ENCODE peak calls at places on chromosomes 7 and 10, in ten cellular contexts. P is neural progenitor cell; X is ovary; Q is cardiac muscle cell; D is right cardiac atrium; O is GM23248; Y is kidney; B is CD8-positive, alpha-beta T cell; J is PC-9; H is PC-3. F is an unnamed sample.

GRCh38 chr10:37488792-37489657 is 363.6 kb downstream of the ANKRD30A start:
- DNase-seq in P (no peak), X (no peak), Q (no peak), D (no peak), O (peak), Y (no peak), B (no peak), J (no peak), H (peak), F (peak)

GRCh38 chr10:62866451-62866850 is 50.3 kb upstream of the EGR2 start:
- DNase-seq in P (no peak), X (no peak), Q (peak), D (no peak), O (peak), Y (no peak), B (no peak), J (no peak), H (peak), F (no peak)

GRCh38 chr7:151381333-151382078 is 28.3 kb downstream of the WDR86 start:
- DNase-seq in P (peak), X (no peak), Q (peak), D (no peak), O (peak), Y (peak), B (peak), J (no peak), H (no peak), F (no peak)

GRCh38 chr10:70461397-70462348 is 16.9 kb upstream of the PALD1 start:
- DNase-seq in P (peak), X (peak), Q (peak), D (peak), O (peak), Y (peak), B (peak), J (no peak), H (peak), F (no peak)

GRCh38 chr7:2796358-2797352 is 47.5 kb downstream of the GNA12 start:
- DNase-seq in P (no peak), X (peak), Q (peak), D (peak), O (peak), Y (no peak), B (no peak), J (no peak), H (no peak), F (no peak)

GRCh38 chr10:20254078-20254477 is 437.8 kb downstream of the PLXDC2 start:
- DNase-seq in P (no peak), X (no peak), Q (peak), D (no peak), O (no peak), Y (no peak), B (no peak), J (no peak), H (no peak), F (no peak)

GRCh38 chr7:94301024-94301588 is 93.6 kb upstream of the COL1A2 start:
- DNase-seq in P (peak), X (peak), Q (peak), D (peak), O (peak), Y (peak), B (no peak), J (peak), H (peak), F (peak)

GRCh38 chr10:33248638-33249037 is 85.8 kb downstream of the NRP1 start:
- DNase-seq in P (no peak), X (no peak), Q (peak), D (no peak), O (peak), Y (no peak), B (no peak), J (peak), H (peak), F (peak)

GRCh38 chr10:124290095-124290795 is 128.5 kb downstream of the OAT start:
- DNase-seq in P (no peak), X (no peak), Q (peak), D (no peak), O (no peak), Y (no peak), B (no peak), J (no peak), H (no peak), F (no peak)

GRCh38 chr10:76643465-76643864 is 994.1 kb downstream of the KCNMA1 start:
- DNase-seq in P (peak), X (no peak), Q (no peak), D (peak), O (no peak), Y (no peak), B (no peak), J (no peak), H (no peak), F (no peak)

GRCh38 chr7:30389793-30390192 is 88.8 kb downstream of the NOD1 start:
- DNase-seq in P (no peak), X (no peak), Q (no peak), D (no peak), O (no peak), Y (no peak), B (no peak), J (no peak), H (no peak), F (no peak)

GRCh38 chr7:37921340-37921805 is 933 bp downstream of the EPDR1 start:
- DNase-seq in P (peak), X (peak), Q (peak), D (peak), O (peak), Y (peak), B (peak), J (no peak), H (peak), F (no peak)

GRCh38 chr10:69501657-69502056 is 50.4 kb downstream of the TSPAN15 start:
- DNase-seq in P (no peak), X (no peak), Q (no peak), D (no peak), O (no peak), Y (no peak), B (no peak), J (no peak), H (no peak), F (no peak)

GRCh38 chr10:31424473-31424872 is 105.5 kb downstream of the ZEB1 start:
- DNase-seq in P (no peak), X (no peak), Q (no peak), D (no peak), O (no peak), Y (no peak), B (no peak), J (no peak), H (no peak), F (no peak)

GRCh38 chr10:102418612-102419560 is at the start of gene PSD:
- DNase-seq in P (peak), X (no peak), Q (no peak), D (no peak), O (no peak), Y (no peak), B (no peak), J (no peak), H (no peak), F (no peak)

GRCh38 chr7:84949067-84949466 is 237.8 kb downstream of the SEMA3D start:
- DNase-seq in P (no peak), X (no peak), Q (peak), D (no peak), O (no peak), Y (no peak), B (no peak), J (no peak), H (no peak), F (no peak)

GRCh38 chr10:124906551-124907001 is 35.3 kb upstream of the ZRANB1 start:
- DNase-seq in P (no peak), X (no peak), Q (peak), D (no peak), O (peak), Y (no peak), B (no peak), J (no peak), H (peak), F (no peak)

GRCh38 chr10:86266446-86267242 is 100.0 kb downstream of the GRID1 start:
- DNase-seq in P (no peak), X (no peak), Q (no peak), D (no peak), O (no peak), Y (no peak), B (peak), J (no peak), H (no peak), F (no peak)

GRCh38 chr10:86265236-86265876 is 101.2 kb downstream of the GRID1 start:
- DNase-seq in P (no peak), X (no peak), Q (no peak), D (no peak), O (no peak), Y (no peak), B (no peak), J (no peak), H (no peak), F (no peak)

GRCh38 chr10:86264481-86265231 is 101.9 kb downstream of the GRID1 start:
- DNase-seq in P (no peak), X (no peak), Q (no peak), D (no peak), O (no peak), Y (no peak), B (peak), J (no peak), H (no peak), F (no peak)

GRCh38 chr10:86267286-86268195 is 99.1 kb downstream of the GRID1 start:
- DNase-seq in P (peak), X (no peak), Q (no peak), D (no peak), O (no peak), Y (no peak), B (peak), J (no peak), H (no peak), F (no peak)

GRCh38 chr10:86265877-86266259 is 100.7 kb downstream of the GRID1 start:
- DNase-seq in P (no peak), X (no peak), Q (no peak), D (no peak), O (no peak), Y (no peak), B (peak), J (no peak), H (no peak), F (no peak)
- H3K27ac ChIP-seq in P (no peak), X (no peak), Q (no peak), D (no peak), O (no peak), Y (no peak), B (no peak), J (no peak), H (no peak), F (no peak)

DNA sequence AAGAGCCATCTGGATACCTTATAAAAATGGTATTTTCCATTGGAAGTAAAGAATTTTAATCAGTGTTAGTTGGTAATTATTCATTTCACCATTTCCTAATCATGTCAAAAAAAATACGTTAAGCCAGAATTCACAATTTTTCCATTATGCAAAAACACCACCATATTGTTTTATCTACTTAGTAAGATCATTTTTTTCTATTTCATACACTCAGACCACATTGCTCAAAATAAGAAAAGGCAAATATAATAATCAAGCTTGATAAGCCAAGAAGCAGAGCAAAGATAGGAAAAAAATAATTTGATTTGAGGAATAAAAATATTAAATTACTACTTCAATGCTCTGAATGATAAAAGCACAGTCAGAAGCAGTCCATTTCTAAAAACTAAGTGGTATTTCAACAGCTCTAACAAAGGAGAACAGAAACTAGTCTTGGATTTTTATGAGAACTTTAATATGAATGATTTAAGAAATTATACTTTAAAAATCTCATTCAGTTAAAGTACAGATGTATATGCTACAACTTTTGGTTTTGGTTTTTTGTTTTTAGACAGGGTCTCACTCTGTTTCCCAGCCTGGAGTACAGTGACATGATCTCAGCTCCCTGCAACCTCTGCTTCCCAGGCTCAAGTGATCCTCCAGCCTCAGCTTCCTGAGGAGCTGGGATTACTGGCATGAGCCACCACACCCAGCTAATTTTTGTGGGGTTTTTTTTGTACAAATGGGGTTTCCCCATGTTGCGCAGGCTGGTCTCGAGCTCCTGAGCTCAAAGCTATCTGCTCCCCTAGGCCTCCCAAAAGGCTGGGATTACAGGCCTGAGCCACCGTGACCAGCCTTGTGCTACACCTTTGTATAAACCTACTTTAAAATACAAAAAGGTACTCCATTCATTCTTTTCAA is 46.6 kb downstream of the LRRN3 start:
- DNase-seq in P (peak), X (no peak), Q (peak), D (no peak), O (peak), Y (no peak), B (no peak), J (no peak), H (no peak), F (no peak)
- H3K27ac ChIP-seq in P (peak), X (no peak), Q (no peak), D (peak), O (peak), Y (no peak), B (no peak), J (peak), H (no peak), F (peak)

DNA sequence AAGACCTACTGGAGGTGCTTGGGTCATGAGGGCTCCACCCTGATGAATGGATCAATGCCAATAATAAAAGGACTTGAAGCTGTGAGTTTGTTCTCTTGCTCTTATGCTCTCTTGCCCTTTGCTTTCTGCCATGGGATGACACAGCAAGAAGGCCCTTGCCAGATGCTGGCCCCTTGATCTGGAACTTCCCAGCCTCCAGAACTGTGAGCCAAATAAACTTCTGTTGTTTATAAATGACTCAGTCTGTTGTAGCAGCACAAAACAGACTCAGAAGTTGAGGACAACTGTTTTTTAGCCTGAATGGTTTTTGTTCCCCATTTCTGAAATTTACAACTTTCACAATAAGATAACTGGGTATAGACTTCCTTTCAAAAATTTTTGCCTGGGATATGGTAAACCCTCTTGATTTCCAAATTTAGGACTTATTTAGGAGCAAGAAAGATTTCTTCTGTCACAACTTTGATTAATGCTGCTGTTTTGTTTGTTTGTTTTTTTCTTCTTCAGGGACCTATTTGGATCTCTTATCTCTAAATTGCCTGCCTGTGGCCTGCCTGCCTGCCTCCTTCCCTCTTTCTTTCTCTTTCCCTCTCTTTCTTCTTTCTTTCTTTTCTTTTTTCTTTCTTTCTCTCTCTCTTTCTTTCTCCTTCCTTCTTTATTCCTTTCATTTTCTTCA is 12.1 kb downstream of the ENTPD1 start:
- DNase-seq in P (no peak), X (no peak), Q (peak), D (peak), O (peak), Y (no peak), B (no peak), J (no peak), H (no peak), F (no peak)
- H3K27ac ChIP-seq in P (no peak), X (no peak), Q (no peak), D (no peak), O (no peak), Y (no peak), B (no peak), J (no peak), H (no peak), F (no peak)

GRCh38 chr10:72416661-72417060 is 61.9 kb upstream of the DNAJB12 start:
- DNase-seq in P (no peak), X (no peak), Q (no peak), D (no peak), O (no peak), Y (no peak), B (no peak), J (no peak), H (no peak), F (no peak)
- H3K27ac ChIP-seq in P (no peak), X (no peak), Q (no peak), D (no peak), O (no peak), Y (no peak), B (no peak), J (no peak), H (no peak), F (no peak)

DNA sequence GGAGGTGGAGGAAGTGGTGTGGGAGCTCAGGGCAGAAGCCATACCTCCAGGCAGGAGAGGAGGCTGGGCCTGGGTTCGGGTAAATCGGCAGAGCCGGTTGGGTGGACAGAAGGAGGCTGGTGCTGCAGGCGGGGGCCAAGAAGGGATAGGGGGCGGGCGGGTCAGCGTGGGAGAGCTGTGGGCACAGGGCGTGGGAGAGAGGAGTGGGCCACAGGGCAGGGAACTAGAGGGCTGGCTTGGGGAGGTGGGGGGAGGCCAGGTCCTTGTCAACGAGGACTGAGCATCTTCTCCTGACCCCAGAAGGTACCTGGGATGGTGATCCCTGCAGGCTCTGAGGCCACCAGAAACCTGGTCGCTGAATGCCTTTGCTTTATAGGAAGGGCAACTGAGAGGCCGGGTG is 11.9 kb downstream of the LAT2 start:
- DNase-seq in P (no peak), X (no peak), Q (no peak), D (peak), O (no peak), Y (no peak), B (no peak), J (no peak), H (no peak), F (no peak)
- H3K27ac ChIP-seq in P (no peak), X (no peak), Q (no peak), D (no peak), O (no peak), Y (no peak), B (no peak), J (no peak), H (no peak), F (no peak)

F was measured in epithelial cell of prostate.